ENCODE peak calls at places on chromosomes 7 and 10, in eight cellular contexts. E is activated CD8-positive, alpha-beta memory T cell treated with anti-CD3 and anti-CD28 coated beads for 48 hours; Z is lung; Q is hypothalamus; L is GM20000; M is tibial nerve; B is fibroblast of the conjunctiva; G is left colon. J is an unnamed sample.

GRCh38 chr7:134367956-134368749 is 51.4 kb upstream of the SLC35B4 start:
- DNase-seq in E (no peak), Z (no peak), Q (no peak), L (no peak), M (no peak), B (no peak), G (no peak), J (no peak)

GRCh38 chr7:67566101-67566500 is 569.5 kb downstream of the TYW1 start:
- DNase-seq in E (no peak), Z (no peak), Q (no peak), L (no peak), M (no peak), B (no peak), G (no peak), J (no peak)

GRCh38 chr7:123770378-123770777 is 21.6 kb upstream of the WASL start:
- DNase-seq in E (no peak), Z (no peak), Q (no peak), L (peak; percentile 63), M (no peak), B (peak; percentile 20), G (no peak), J (no peak)

GRCh38 chr10:49076319-49076718 is 39.0 kb downstream of the VSTM4 start:
- DNase-seq in E (no peak), Z (no peak), Q (no peak), L (no peak), M (no peak), B (no peak), G (no peak), J (no peak)

GRCh38 chr10:59176241-59177030 is at the start of gene PHYHIPL:
- DNase-seq in E (no peak), Z (no peak), Q (peak; percentile 51), L (peak; percentile 24), M (no peak), B (no peak), G (no peak), J (no peak)

GRCh38 chr10:111347386-111348005 is 270.7 kb downstream of the ADRA2A start:
- DNase-seq in E (no peak), Z (peak; percentile 71), Q (no peak), L (no peak), M (no peak), B (no peak), G (peak; percentile 69), J (peak; percentile 62)

GRCh38 chr7:136887317-136887716 is 18.9 kb downstream of the CHRM2 start:
- DNase-seq in E (no peak), Z (no peak), Q (no peak), L (no peak), M (no peak), B (no peak), G (no peak), J (no peak)

GRCh38 chr10:28171468-28172235 is 131.2 kb downstream of the MPP7 start:
- DNase-seq in E (no peak), Z (no peak), Q (no peak), L (no peak), M (no peak), B (peak; percentile 77), G (peak; percentile 24), J (no peak)

GRCh38 chr10:124468624-124469023 is 7.0 kb downstream of the LHPP start:
- DNase-seq in E (no peak), Z (no peak), Q (no peak), L (no peak), M (no peak), B (no peak), G (no peak), J (no peak)

GRCh38 chr10:127715782-127716378 is 21.1 kb upstream of the FOXI2 start:
- DNase-seq in E (no peak), Z (no peak), Q (no peak), L (peak; percentile 21), M (no peak), B (no peak), G (no peak), J (no peak)

GRCh38 chr7:106812027-106812643 is 52.9 kb upstream of the PIK3CG start:
- DNase-seq in E (no peak), Z (no peak), Q (peak; percentile 34), L (peak; percentile 24), M (peak; percentile 15), B (no peak), G (no peak), J (no peak)

GRCh38 chr7:19982841-19983835 is 209.7 kb upstream of the TMEM196 start:
- DNase-seq in E (no peak), Z (no peak), Q (no peak), L (no peak), M (peak; percentile 25), B (peak; percentile 28), G (peak; percentile 38), J (peak; percentile 1)

GRCh38 chr7:94239661-94240234 is 154.9 kb upstream of the COL1A2 start:
- DNase-seq in E (no peak), Z (peak; percentile 59), Q (no peak), L (no peak), M (no peak), B (no peak), G (no peak), J (peak; percentile 41)

J was measured in thyroid gland.